ENCODE peak calls at places on chromosome 16, in eight cellular contexts. J is GM23338, M is hepatocyte, X is PC-3, L is SK-N-SH, S is HCT116, B is neural progenitor cell, I is MM.1S. U is an unnamed sample.

GRCh38 chr16:56295739-56296527 is 104.6 kb downstream of the GNAO1 start:
- DNase-seq in J (peak), M (no peak), X (no peak), L (peak), S (no peak), B (peak), I (no peak), U (no peak)

GRCh38 chr16:86134802-86135461 is 236.0 kb downstream of the IRF8 start:
- DNase-seq in J (no peak), M (peak), X (no peak), L (no peak), S (no peak), B (no peak), I (no peak), U (no peak)

GRCh38 chr16:31201511-31202401 is 804 bp downstream of the PYCARD start:
- DNase-seq in J (peak), M (peak), X (no peak), L (peak), S (no peak), B (peak), I (peak), U (peak)

GRCh38 chr16:23134274-23134673 is 15.0 kb downstream of the USP31 start:
- DNase-seq in J (no peak), M (no peak), X (no peak), L (peak), S (no peak), B (no peak), I (no peak), U (no peak)

GRCh38 chr16:54931757-54932660 is 1.3 kb downstream of the IRX5 start:
- DNase-seq in J (peak), M (no peak), X (no peak), L (peak), S (no peak), B (peak), I (no peak), U (no peak)

GRCh38 chr16:29815032-29815721 is 775 bp upstream of the PAGR1 start:
- DNase-seq in J (peak), M (peak), X (no peak), L (no peak), S (no peak), B (peak), I (no peak), U (no peak)

GRCh38 chr16:64305663-64306062 is 816.2 kb downstream of the CDH11 start:
- DNase-seq in J (no peak), M (no peak), X (no peak), L (no peak), S (no peak), B (no peak), I (no peak), U (no peak)

GRCh38 chr16:12794486-12795399 is 8.9 kb downstream of the CPPED1 start:
- DNase-seq in J (peak), M (no peak), X (no peak), L (no peak), S (no peak), B (no peak), I (no peak), U (peak)

GRCh38 chr16:4391635-4392381 is 20.2 kb downstream of the VASN start:
- DNase-seq in J (peak), M (no peak), X (no peak), L (peak), S (no peak), B (peak), I (no peak), U (no peak)
- H2AFZ ChIP-seq in J (no peak), M (no peak), X (no peak), L (no peak), S (no peak), B (no peak), I (no peak), U (no peak)

GRCh38 chr16:57299719-57300386 is 15.4 kb upstream of the PLLP start:
- DNase-seq in J (peak), M (peak), X (peak), L (peak), S (peak), B (peak), I (peak), U (peak)
- TF ChIP-seq CTCF in J (no peak), M (peak), X (peak), L (peak), S (no peak), B (peak), I (no peak), U (peak)

DNA sequence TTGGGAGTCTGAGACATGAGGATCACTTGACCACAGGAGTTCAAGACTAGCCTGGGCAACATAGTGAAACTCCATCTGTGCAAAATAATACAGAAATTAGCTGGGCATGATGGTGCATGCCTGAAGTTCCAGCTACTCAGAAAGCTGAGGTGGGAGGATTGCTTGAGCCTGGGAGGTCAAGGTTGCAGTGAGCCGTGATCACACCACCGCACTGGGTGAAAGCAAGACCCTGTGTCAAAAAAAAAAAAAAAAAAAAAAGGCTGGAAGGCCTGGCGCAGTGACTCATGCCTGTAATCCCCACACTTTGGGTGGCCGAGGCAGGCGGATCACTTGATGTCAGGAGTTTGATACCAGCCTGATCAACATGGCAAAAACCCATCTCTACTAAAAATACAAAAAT is 8.1 kb downstream of the UBN1 start:
- DNase-seq in J (no peak), M (no peak), X (no peak), L (no peak), S (no peak), B (no peak), I (no peak), U (no peak)
- TF ChIP-seq EZH2phosphoT487 in J (no peak), M (no peak), X (no peak), L (no peak), S (no peak), B (no peak), I (no peak), U (no peak)

DNA sequence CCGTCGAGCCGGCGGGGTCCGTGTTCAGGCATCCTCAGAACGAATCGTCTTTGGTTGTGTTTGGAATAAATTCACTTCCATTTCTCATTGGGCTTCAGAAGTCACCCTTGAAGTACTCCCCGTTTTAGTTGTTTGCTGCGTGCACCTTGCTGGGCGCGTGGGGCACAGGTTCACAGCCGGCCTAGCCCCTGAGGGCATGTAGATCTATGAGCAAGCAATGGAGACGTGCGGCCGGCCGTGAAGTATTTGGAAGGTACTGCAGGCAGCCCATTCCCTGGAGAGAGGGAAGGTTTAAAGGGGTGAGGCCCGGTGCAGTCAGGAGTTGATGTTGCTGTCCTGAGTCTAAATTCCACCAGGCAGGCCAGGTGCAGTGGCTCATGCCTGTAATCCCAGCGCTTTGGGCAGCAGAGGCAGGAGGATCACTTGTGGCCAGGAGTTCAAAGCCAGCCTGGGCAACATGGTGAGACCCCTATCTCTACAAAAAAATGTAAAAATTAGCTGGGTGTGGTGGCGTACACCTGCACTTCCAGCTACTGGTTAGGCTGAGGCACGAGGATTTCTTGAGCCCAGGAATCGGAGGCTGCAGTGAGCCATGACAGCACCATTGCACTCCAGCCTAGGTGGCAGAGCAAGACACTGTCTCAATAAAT is 725 bp downstream of the ACSF3 start:
- DNase-seq in J (peak), M (no peak), X (peak), L (peak), S (no peak), B (peak), I (no peak), U (peak)
- H2AFZ ChIP-seq in J (peak), M (peak), X (peak), L (peak), S (no peak), B (peak), I (peak), U (no peak)

GRCh38 chr16:83958137-83958810 is 5.2 kb downstream of the OSGIN1 start:
- DNase-seq in J (no peak), M (no peak), X (no peak), L (peak), S (no peak), B (no peak), I (no peak), U (no peak)

GRCh38 chr16:83957296-83957855 is 4.3 kb downstream of the OSGIN1 start:
- DNase-seq in J (no peak), M (no peak), X (no peak), L (no peak), S (no peak), B (no peak), I (no peak), U (no peak)

GRCh38 chr16:83955218-83956130 is 2.4 kb downstream of the OSGIN1 start:
- DNase-seq in J (no peak), M (no peak), X (no peak), L (no peak), S (no peak), B (no peak), I (no peak), U (no peak)

GRCh38 chr16:83954577-83955016 is 1.6 kb downstream of the OSGIN1 start:
- DNase-seq in J (peak), M (peak), X (peak), L (no peak), S (peak), B (no peak), I (no peak), U (no peak)

GRCh38 chr16:83956336-83957289 is 3.6 kb downstream of the OSGIN1 start:
- DNase-seq in J (peak), M (peak), X (peak), L (peak), S (peak), B (peak), I (peak), U (peak)
- TF ChIP-seq CTCF in J (peak), M (peak), X (peak), L (peak), S (peak), B (peak), I (peak), U (peak)

GRCh38 chr16:2251281-2252111 is at the start of gene ECI1:
- DNase-seq in J (peak), M (peak), X (peak), L (peak), S (peak), B (peak), I (peak), U (peak)

GRCh38 chr16:2250652-2251280 is 621 bp downstream of the ECI1 start:
- DNase-seq in J (peak), M (no peak), X (no peak), L (no peak), S (no peak), B (no peak), I (peak), U (no peak)

GRCh38 chr16:2252806-2253148 is 1.4 kb upstream of the ECI1 start:
- DNase-seq in J (no peak), M (no peak), X (no peak), L (no peak), S (no peak), B (no peak), I (no peak), U (no peak)

GRCh38 chr16:2256531-2257140 is 5.2 kb upstream of the ECI1 start:
- DNase-seq in J (no peak), M (no peak), X (no peak), L (no peak), S (no peak), B (no peak), I (no peak), U (no peak)

DNA sequence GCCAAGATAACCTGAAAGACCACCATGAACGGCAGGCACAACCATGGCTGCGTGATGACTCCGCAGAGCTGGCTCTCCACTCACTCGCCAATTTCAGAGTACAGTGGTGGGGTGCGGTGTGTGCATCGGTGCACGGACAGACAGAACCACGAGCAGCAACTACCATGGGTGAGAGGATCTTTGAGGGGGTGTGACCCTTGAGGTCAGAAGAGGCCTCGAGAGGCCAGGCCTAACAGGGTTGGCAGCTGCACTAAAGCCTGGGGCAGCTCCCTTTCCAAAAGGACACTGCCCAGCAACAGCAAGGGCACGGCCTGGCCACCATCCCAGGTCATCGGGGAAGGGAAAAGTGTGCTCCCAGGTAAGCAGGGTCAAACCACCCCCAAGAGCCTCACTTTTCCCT is 1.9 kb upstream of the ECI1 start:
- DNase-seq in J (no peak), M (no peak), X (no peak), L (no peak), S (no peak), B (no peak), I (no peak), U (no peak)
- TF ChIP-seq EZH2phosphoT487 in J (no peak), M (no peak), X (no peak), L (no peak), S (no peak), B (no peak), I (no peak), U (no peak)

GRCh38 chr16:57611184-57611583 is 17.2 kb upstream of the ADGRG1 start:
- DNase-seq in J (no peak), M (peak), X (peak), L (no peak), S (no peak), B (no peak), I (no peak), U (no peak)
- H2AFZ ChIP-seq in J (no peak), M (no peak), X (peak), L (no peak), S (no peak), B (no peak), I (no peak), U (no peak)

GRCh38 chr16:87703071-87703470 is 62.7 kb downstream of the KLHDC4 start:
- DNase-seq in J (no peak), M (no peak), X (no peak), L (no peak), S (no peak), B (no peak), I (no peak), U (no peak)

GRCh38 chr16:87702325-87702811 is 63.4 kb downstream of the KLHDC4 start:
- DNase-seq in J (peak), M (peak), X (no peak), L (peak), S (no peak), B (peak), I (no peak), U (peak)

GRCh38 chr16:87701505-87701921 is 64.3 kb downstream of the KLHDC4 start:
- DNase-seq in J (no peak), M (no peak), X (no peak), L (no peak), S (no peak), B (no peak), I (no peak), U (peak)

GRCh38 chr16:87700406-87701065 is 65.2 kb downstream of the KLHDC4 start:
- DNase-seq in J (no peak), M (no peak), X (no peak), L (no peak), S (no peak), B (no peak), I (no peak), U (no peak)

DNA sequence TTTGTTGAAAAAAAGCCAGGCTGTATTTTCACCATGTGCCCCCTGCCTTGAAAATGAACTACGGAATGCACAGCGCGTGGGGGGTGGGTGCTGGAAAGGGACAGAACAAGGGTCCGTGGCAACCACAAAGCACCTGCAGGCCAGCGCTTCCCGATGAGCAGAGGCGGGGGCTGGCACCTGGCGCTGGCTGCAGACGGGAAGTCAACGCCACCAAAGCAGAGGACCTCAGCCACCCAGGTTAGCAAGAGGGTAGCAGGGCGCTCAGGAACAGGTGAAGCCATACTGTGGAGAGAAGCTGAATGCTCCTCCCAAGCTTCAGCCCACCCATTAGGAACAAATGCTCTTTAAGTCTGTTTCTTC is 64.7 kb downstream of the KLHDC4 start:
- DNase-seq in J (no peak), M (no peak), X (no peak), L (no peak), S (no peak), B (no peak), I (no peak), U (peak)
- TF ChIP-seq CTCF in J (no peak), M (no peak), X (no peak), L (no peak), S (no peak), B (no peak), I (no peak), U (no peak)

DNA sequence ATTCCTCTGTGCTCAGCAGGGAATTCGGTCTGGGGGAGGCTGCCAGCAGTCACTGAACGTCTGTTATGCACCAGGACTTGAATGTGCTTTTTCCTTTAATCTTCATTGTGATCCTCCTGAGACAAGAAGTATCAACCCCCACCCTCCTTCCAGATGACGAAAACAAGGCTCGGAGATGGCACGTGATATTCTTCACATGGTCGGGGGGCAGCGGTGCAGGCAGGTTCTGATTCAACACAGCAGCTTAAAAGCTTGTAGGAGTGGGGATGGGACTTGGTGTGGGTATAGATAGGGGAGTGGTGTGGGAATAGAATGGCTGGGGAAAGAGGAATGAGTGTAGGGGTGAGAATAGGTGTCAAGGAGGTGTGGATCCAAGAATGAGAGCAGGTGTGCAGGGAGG is 6.4 kb downstream of the NECAB2 start:
- DNase-seq in J (no peak), M (no peak), X (no peak), L (no peak), S (no peak), B (no peak), I (no peak), U (no peak)
- TF ChIP-seq EZH2phosphoT487 in J (no peak), M (no peak), X (no peak), L (no peak), S (no peak), B (no peak), I (no peak), U (no peak)

U was measured in OCI-LY7.